ENCODE peak calls at places on chromosome 15, in five cellular contexts. One of them, this sample, is unnamed.

GRCh38 chr15:44584162-44584749 is 47.3 kb downstream of the EIF3J start:
- DNase-seq in H1: peak
- DNase-seq in HepG2: peak
- DNase-seq in HCT116: peak
- DNase-seq in GM12878: no peak
- DNase-seq in this sample: no peak

GRCh38 chr15:77622212-77622941 is 10.3 kb downstream of the LINGO1 start:
- DNase-seq in HCT116: no peak
- DNase-seq in H1: no peak
- DNase-seq in GM12878: no peak
- DNase-seq in HepG2: no peak
- DNase-seq in this sample: peak

GRCh38 chr15:39442898-39443297 is 138.0 kb upstream of the THBS1 start:
- DNase-seq in HCT116: no peak
- DNase-seq in HepG2: no peak
- DNase-seq in H1: no peak
- DNase-seq in GM12878: no peak
- DNase-seq in this sample: no peak

GRCh38 chr15:69181419-69181818 is 21.0 kb downstream of the GLCE start:
- DNase-seq in GM12878: no peak
- DNase-seq in HCT116: no peak
- DNase-seq in H1: no peak
- DNase-seq in HepG2: no peak
- DNase-seq in this sample: no peak

GRCh38 chr15:39028069-39028468 is 463.5 kb upstream of the RASGRP1 start:
- DNase-seq in GM12878: no peak
- DNase-seq in HCT116: no peak
- DNase-seq in H1: no peak
- DNase-seq in HepG2: no peak
- DNase-seq in this sample: no peak

GRCh38 chr15:65028338-65028737 is 1.1 kb downstream of the MTFMT start:
- DNase-seq in HCT116: no peak
- DNase-seq in HepG2: no peak
- DNase-seq in GM12878: no peak
- DNase-seq in H1: no peak
- DNase-seq in this sample: no peak

GRCh38 chr15:100125627-100126231 is 216.0 kb downstream of the ADAMTS17 start:
- DNase-seq in HepG2: no peak
- DNase-seq in GM12878: no peak
- DNase-seq in H1: no peak
- DNase-seq in HCT116: no peak
- DNase-seq in this sample: no peak

GRCh38 chr15:22869856-22870255 is 31.4 kb downstream of the NIPA2 start:
- DNase-seq in GM12878: no peak
- DNase-seq in HepG2: no peak
- DNase-seq in HCT116: no peak
- DNase-seq in H1: no peak
- DNase-seq in this sample: no peak

GRCh38 chr15:78211189-78211921 is 23.0 kb downstream of the ACSBG1 start:
- DNase-seq in H1: peak
- DNase-seq in HCT116: no peak
- DNase-seq in GM12878: no peak
- DNase-seq in HepG2: no peak
- DNase-seq in this sample: peak

GRCh38 chr15:63942486-63943365 is 103.6 kb downstream of the DAPK2 start:
- DNase-seq in GM12878: peak
- DNase-seq in HCT116: no peak
- DNase-seq in HepG2: no peak
- DNase-seq in H1: peak
- DNase-seq in this sample: no peak

GRCh38 chr15:101185770-101186169 is 66.1 kb downstream of the CHSY1 start:
- DNase-seq in HepG2: no peak
- DNase-seq in HCT116: no peak
- DNase-seq in H1: no peak
- DNase-seq in GM12878: no peak
- DNase-seq in this sample: no peak

GRCh38 chr15:101189708-101190107 is 62.1 kb downstream of the CHSY1 start:
- DNase-seq in H1: no peak
- DNase-seq in HCT116: no peak
- DNase-seq in GM12878: no peak
- DNase-seq in HepG2: no peak
- DNase-seq in this sample: no peak

GRCh38 chr15:64693134-64693533 is 82.3 kb downstream of the RBPMS2 start:
- DNase-seq in H1: no peak
- DNase-seq in HepG2: peak
- DNase-seq in HCT116: no peak
- DNase-seq in GM12878: no peak
- DNase-seq in this sample: no peak

GRCh38 chr15:64740361-64741170 is 34.8 kb downstream of the RBPMS2 start:
- DNase-seq in GM12878: no peak
- DNase-seq in HCT116: no peak
- DNase-seq in H1: no peak
- DNase-seq in HepG2: peak
- DNase-seq in this sample: peak

GRCh38 chr15:33374181-33375006 is 63.6 kb downstream of the RYR3 start:
- DNase-seq in HCT116: no peak
- DNase-seq in HepG2: no peak
- DNase-seq in GM12878: no peak
- DNase-seq in H1: no peak
- DNase-seq in this sample: no peak

GRCh38 chr15:90142216-90143175 is 40.2 kb upstream of the IDH2 start:
- DNase-seq in HepG2: no peak
- DNase-seq in GM12878: no peak
- DNase-seq in H1: no peak
- DNase-seq in HCT116: no peak
- DNase-seq in this sample: peak

DNA sequence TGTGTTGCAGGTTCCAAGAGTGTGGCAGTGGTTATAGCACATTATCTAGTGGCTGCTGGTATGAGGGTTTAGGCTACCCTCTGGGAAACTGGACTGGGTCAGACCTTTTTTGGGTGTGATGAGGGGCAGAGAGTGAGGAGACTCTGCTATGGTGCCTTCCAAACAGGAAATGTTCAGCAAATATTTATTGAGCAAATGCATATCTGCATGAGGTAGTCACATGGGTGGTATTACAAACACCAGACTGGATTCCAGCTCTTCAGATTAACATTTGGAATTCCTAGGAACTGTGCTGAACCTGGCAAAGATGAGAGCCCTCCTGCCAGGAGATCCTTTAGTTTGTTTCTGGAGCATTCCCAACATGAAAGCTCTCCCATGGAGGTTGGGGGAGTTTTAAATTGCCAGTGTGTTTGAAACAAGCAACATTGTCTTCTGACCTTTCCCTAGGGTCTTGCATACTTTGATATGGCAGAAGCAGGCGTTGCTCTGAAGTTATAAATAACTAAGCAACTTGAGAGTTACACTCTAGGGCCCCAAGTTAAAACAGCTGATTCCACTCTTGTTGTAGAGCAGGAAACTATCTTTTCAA is 341.2 kb upstream of the C2CD4B start:
- DNase-seq in HCT116: no peak
- DNase-seq in HepG2: peak
- DNase-seq in GM12878: no peak
- DNase-seq in H1: no peak
- DNase-seq in this sample: no peak
- TF ChIP-seq YY1 in HCT116: no peak
- TF ChIP-seq YY1 in HepG2: no peak
- TF ChIP-seq YY1 in GM12878: no peak
- TF ChIP-seq YY1 in H1: no peak
- TF ChIP-seq YY1 in this sample: no peak

GRCh38 chr15:71116942-71117341 is 1.7 kb downstream of the THSD4 start:
- DNase-seq in GM12878: no peak
- DNase-seq in H1: no peak
- DNase-seq in HCT116: no peak
- DNase-seq in HepG2: no peak
- DNase-seq in this sample: no peak

GRCh38 chr15:71116366-71116765 is 1.1 kb downstream of the THSD4 start:
- DNase-seq in H1: no peak
- DNase-seq in GM12878: no peak
- DNase-seq in HepG2: no peak
- DNase-seq in HCT116: no peak
- DNase-seq in this sample: no peak

GRCh38 chr15:71114887-71115566 is at the start of gene THSD4:
- DNase-seq in HepG2: peak
- DNase-seq in GM12878: no peak
- DNase-seq in HCT116: no peak
- DNase-seq in H1: peak
- DNase-seq in this sample: peak

GRCh38 chr15:71114066-71114680 is 1.1 kb upstream of the THSD4 start:
- DNase-seq in GM12878: no peak
- DNase-seq in HCT116: no peak
- DNase-seq in H1: no peak
- DNase-seq in HepG2: no peak
- DNase-seq in this sample: no peak

GRCh38 chr15:71115567-71116351 is 488 bp downstream of the THSD4 start:
- DNase-seq in HepG2: no peak
- DNase-seq in GM12878: no peak
- DNase-seq in HCT116: no peak
- DNase-seq in H1: peak
- DNase-seq in this sample: peak
- TF ChIP-seq POLR2A in HepG2: no peak
- TF ChIP-seq POLR2A in GM12878: no peak
- TF ChIP-seq POLR2A in HCT116: no peak
- TF ChIP-seq POLR2A in H1: no peak
- TF ChIP-seq POLR2A in this sample: no peak

GRCh38 chr15:56640549-56640948 is 92.8 kb downstream of the ZNF280D start:
- DNase-seq in GM12878: no peak
- DNase-seq in HCT116: no peak
- DNase-seq in HepG2: no peak
- DNase-seq in H1: no peak
- DNase-seq in this sample: no peak
- TF ChIP-seq YY1 in GM12878: no peak
- TF ChIP-seq YY1 in HCT116: no peak
- TF ChIP-seq YY1 in HepG2: no peak
- TF ChIP-seq YY1 in H1: no peak
- TF ChIP-seq YY1 in this sample: no peak

DNA sequence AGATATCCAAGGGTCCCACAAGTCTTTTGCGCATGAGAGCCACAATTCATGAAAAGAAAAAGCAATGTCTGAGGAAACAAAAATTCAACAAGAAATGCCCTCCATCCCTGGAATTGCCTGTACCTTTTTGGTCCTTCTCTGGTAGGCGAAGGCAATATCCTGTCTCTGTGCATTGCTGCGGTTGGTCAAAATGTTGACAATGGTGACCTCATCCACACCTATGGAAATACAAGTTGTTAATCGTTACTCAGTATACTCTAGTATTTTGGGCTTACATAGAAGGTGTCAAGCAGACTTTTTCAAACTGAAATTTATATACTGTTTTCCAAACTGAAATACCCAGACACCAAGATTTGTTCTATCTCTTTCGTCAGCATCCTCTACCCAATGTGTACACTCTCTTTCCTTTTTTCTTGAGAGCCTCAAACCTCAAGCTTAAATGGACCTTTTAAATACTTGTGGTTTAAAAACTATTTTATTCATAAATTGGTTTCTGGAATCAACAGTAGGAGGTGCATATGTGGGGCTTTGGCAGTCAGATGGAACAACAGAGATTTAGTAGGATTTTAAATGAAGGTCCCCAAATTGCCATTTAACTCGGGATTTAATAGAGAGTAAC is 33.4 kb downstream of the ANXA2 start:
- DNase-seq in H1: no peak
- DNase-seq in HCT116: no peak
- DNase-seq in HepG2: no peak
- DNase-seq in GM12878: no peak
- DNase-seq in this sample: no peak
- TF ChIP-seq POLR2A in H1: no peak
- TF ChIP-seq POLR2A in HCT116: no peak
- TF ChIP-seq POLR2A in HepG2: no peak
- TF ChIP-seq POLR2A in GM12878: no peak
- TF ChIP-seq POLR2A in this sample: no peak

GRCh38 chr15:29969587-29970401 is 113.0 kb upstream of the GOLGA8J start:
- DNase-seq in HCT116: no peak
- DNase-seq in GM12878: no peak
- DNase-seq in HepG2: no peak
- DNase-seq in H1: no peak
- DNase-seq in this sample: no peak

GRCh38 chr15:29968099-29968892 is 114.5 kb upstream of the GOLGA8J start:
- DNase-seq in H1: peak
- DNase-seq in HepG2: no peak
- DNase-seq in HCT116: no peak
- DNase-seq in GM12878: no peak
- DNase-seq in this sample: no peak

GRCh38 chr15:29970402-29970695 is 112.4 kb upstream of the GOLGA8J start:
- DNase-seq in GM12878: no peak
- DNase-seq in H1: no peak
- DNase-seq in HCT116: no peak
- DNase-seq in HepG2: peak
- DNase-seq in this sample: no peak

DNA sequence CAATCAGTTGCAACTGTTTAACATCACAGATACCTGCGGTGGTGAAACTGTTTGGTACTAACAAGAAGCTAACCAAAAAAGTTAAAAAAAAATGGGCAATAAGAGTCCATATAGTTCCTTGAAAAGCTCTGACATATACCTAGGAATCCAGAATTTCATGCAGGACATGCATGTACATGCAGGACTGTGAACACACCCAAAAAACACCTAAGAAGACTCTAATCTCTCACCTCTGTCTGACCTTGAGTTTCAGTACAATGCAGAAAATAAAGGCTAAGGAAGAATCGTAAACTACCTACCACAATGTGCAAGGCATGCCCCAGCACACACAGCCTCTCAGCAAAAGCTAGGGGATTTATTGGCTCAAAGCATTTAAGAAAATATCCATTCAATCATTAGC is 110.7 kb upstream of the GOLGA8J start:
- DNase-seq in HCT116: no peak
- DNase-seq in HepG2: no peak
- DNase-seq in H1: no peak
- DNase-seq in GM12878: no peak
- DNase-seq in this sample: no peak
- TF ChIP-seq YY1 in HCT116: no peak
- TF ChIP-seq YY1 in HepG2: no peak
- TF ChIP-seq YY1 in H1: no peak
- TF ChIP-seq YY1 in GM12878: no peak
- TF ChIP-seq YY1 in this sample: no peak

DNA sequence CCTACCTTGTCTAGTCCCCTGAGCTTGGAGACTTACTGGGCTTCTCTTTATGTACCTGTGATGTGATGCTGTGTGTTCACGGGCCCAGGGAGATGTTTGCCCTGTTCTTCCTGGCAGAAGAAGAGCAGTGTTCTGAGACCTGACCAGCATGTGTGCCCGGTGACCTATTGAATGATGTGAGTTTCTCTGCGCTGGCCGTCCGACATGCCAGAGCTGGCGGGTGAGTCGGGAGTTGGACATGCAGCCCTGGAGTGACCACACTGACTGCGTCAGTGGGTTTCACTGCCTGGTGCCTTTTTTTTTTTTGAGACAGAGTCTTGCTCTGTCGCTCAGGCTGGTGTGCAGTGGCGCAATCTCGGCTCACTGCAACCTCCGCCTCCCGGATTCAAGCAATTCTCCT is 42.3 kb downstream of the CGNL1 start:
- DNase-seq in H1: peak
- DNase-seq in HCT116: no peak
- DNase-seq in HepG2: no peak
- DNase-seq in GM12878: no peak
- DNase-seq in this sample: no peak
- TF ChIP-seq POLR2A in H1: no peak
- TF ChIP-seq POLR2A in HCT116: no peak
- TF ChIP-seq POLR2A in HepG2: no peak
- TF ChIP-seq POLR2A in GM12878: no peak
- TF ChIP-seq POLR2A in this sample: no peak